ENCODE peak calls at places on chromosomes 11 and 22, in five cellular contexts. V, Q, I, H and T are unnamed samples.

GRCh38 chr22:28344893-28345292 is 334.7 kb downstream of the TTC28 start:
- DNase-seq in I (no peak), H (no peak), Q (no peak), V (no peak), T (no peak)

GRCh38 chr22:39431821-39432251 is 25.0 kb upstream of the MGAT3 start:
- DNase-seq in H (peak), I (peak), Q (no peak), V (no peak), T (no peak)

GRCh38 chr11:56887940-56888339 is 100.8 kb upstream of the OR5AK2 start:
- DNase-seq in Q (no peak), H (no peak), V (no peak), I (no peak), T (no peak)

GRCh38 chr11:46577058-46577457 is 16.8 kb downstream of the AMBRA1 start:
- DNase-seq in H (no peak), V (no peak), Q (no peak), I (no peak), T (no peak)

GRCh38 chr22:49010086-49010863 is 817.4 kb downstream of the BRD1 start:
- DNase-seq in I (no peak), V (no peak), Q (no peak), H (no peak), T (no peak)

GRCh38 chr22:39658367-39658766 is 87.8 kb downstream of the CACNA1I start:
- DNase-seq in I (no peak), H (no peak), Q (no peak), V (no peak), T (no peak)

GRCh38 chr11:9313648-9314290 is 624 bp downstream of the TMEM41B start:
- DNase-seq in I (peak), V (no peak), Q (no peak), H (no peak), T (peak)

GRCh38 chr11:123239371-123240150 is 44.5 kb upstream of the CLMP start:
- DNase-seq in Q (no peak), H (no peak), V (no peak), I (no peak), T (no peak)

GRCh38 chr11:132858203-132858602 is 674.1 kb downstream of the OPCML start:
- DNase-seq in V (no peak), I (no peak), Q (no peak), H (no peak), T (no peak)

GRCh38 chr11:64283092-64283491 is 1.4 kb downstream of the BAD start:
- DNase-seq in I (no peak), Q (no peak), H (no peak), V (no peak), T (no peak)

GRCh38 chr11:64284962-64285884 is at the start of gene GPR137:
- DNase-seq in H (peak), V (peak), I (peak), Q (peak), T (peak)

GRCh38 chr11:64285885-64286800 is 495 bp downstream of the GPR137 start:
- DNase-seq in V (peak), I (no peak), Q (peak), H (peak), T (peak)

GRCh38 chr11:64281957-64282770 is 2.3 kb downstream of the BAD start:
- DNase-seq in H (no peak), V (no peak), Q (no peak), I (no peak), T (no peak)

DNA sequence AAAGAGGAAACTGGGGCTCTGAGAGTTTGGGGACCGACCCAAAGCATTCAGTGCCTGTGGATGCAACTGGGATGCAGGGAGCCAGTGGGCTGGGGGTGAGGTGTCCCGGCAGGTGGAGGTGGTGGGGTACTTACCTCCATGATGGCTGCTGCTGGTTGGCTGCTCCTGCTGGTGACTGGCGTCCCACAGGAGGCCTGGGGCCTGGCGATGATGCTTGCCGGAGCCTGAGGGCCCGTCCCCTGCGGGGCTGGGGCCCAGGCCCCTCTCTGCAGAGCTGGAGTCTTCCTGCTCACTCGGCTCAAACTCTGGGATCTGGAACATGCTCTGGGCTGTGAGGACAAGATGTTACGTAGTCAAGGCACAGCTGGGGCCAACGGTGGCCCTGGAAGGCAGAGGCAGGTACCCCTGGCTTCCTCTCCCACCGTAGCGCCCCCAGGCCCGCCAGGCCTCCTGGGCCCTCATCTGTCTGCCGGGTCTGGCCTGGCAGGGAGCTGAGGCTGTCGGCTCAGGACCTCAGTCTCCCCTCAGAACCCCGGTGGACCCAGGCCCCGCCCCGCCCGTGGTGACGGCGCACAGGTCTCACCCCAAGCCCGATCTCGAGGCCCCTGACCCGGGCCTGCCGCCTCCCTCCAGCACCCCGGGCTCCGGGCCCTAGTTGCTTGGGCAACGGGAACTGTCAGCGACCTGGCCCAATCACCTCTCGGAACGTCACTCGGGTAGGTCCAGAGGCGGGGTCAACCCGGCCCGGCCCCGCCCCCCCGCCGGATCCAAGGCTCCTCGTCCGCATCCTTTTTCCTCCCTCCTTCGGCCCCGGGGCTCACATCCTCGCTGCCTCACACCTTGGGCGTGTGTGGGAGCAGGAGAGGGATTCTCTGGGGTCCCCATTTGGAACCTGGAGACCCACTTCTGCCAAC is at the start of gene BAD:
- DNase-seq in Q (peak), H (peak), V (peak), I (peak), T (peak)
- TF ChIP-seq POLR2A in Q (peak), H (peak), V (peak), I (peak), T (no peak)

GRCh38 chr11:70324354-70325115 is 54.0 kb downstream of the PPFIA1 start:
- DNase-seq in I (no peak), V (no peak), H (no peak), Q (no peak), T (no peak)
- TF ChIP-seq POLR2A in I (no peak), V (no peak), H (no peak), Q (no peak), T (no peak)

GRCh38 chr22:19121631-19122142 is 525 bp downstream of the DGCR2 start:
- DNase-seq in Q (peak), H (peak), I (peak), V (peak), T (peak)
- TF ChIP-seq POLR2A in Q (no peak), H (peak), I (no peak), V (no peak), T (no peak)

GRCh38 chr11:2123628-2123960 is 15.6 kb downstream of the IGF2 start:
- DNase-seq in V (no peak), Q (no peak), I (no peak), H (no peak), T (no peak)
- TF ChIP-seq POLR2A in V (no peak), Q (no peak), I (no peak), H (no peak), T (no peak)